ENCODE peak calls at places on chromosomes 5 and 9, in seven cellular contexts. W, M, N, E, L, Y and G are unnamed samples.
A peak's percentile ranks its signal among the peaks of the same experiment; 100 is the strongest.

GRCh38 chr9:120713257-120714087 is 798 bp downstream of the MEGF9 start:
- DNase-seq in E (no peak), M (no peak), N (peak; percentile 63), W (peak; percentile 18), L (no peak), Y (no peak), G (no peak)

GRCh38 chr9:6272229-6272597 is 56.0 kb upstream of the TPD52L3 start:
- DNase-seq in Y (no peak), N (no peak), M (no peak), E (no peak), W (peak; percentile 10), L (peak; percentile 97), G (peak; percentile 70)

GRCh38 chr5:17276445-17276844 is 59.0 kb downstream of the BASP1 start:
- DNase-seq in N (no peak), Y (no peak), W (no peak), M (no peak), E (no peak), L (no peak), G (no peak)

GRCh38 chr5:83911367-83911919 is 190.8 kb upstream of the HAPLN1 start:
- DNase-seq in E (no peak), N (no peak), W (no peak), Y (no peak), L (no peak), M (no peak), G (no peak)

GRCh38 chr9:120640380-120640779 is 60.4 kb upstream of the CDK5RAP2 start:
- DNase-seq in E (no peak), Y (no peak), N (no peak), W (no peak), L (no peak), M (no peak), G (no peak)

GRCh38 chr5:170739446-170739845 is 44.1 kb upstream of the GABRP start:
- DNase-seq in W (no peak), L (no peak), M (no peak), Y (no peak), E (no peak), N (no peak), G (no peak)

GRCh38 chr5:14225173-14225834 is 82.2 kb downstream of the TRIO start:
- DNase-seq in N (no peak), L (no peak), M (no peak), W (no peak), E (no peak), Y (no peak), G (no peak)

GRCh38 chr5:79787448-79787847 is 97.8 kb downstream of the CMYA5 start:
- DNase-seq in E (no peak), M (no peak), L (no peak), W (no peak), N (no peak), Y (no peak), G (no peak)

GRCh38 chr9:81374881-81375280 is 314.5 kb downstream of the TLE1 start:
- DNase-seq in L (peak; percentile 32), N (no peak), W (no peak), M (no peak), E (no peak), Y (peak; percentile 60), G (no peak)

GRCh38 chr5:143398451-143399237 is 4.8 kb downstream of the NR3C1 start:
- DNase-seq in M (no peak), W (no peak), N (no peak), Y (no peak), E (no peak), L (no peak), G (no peak)

DNA sequence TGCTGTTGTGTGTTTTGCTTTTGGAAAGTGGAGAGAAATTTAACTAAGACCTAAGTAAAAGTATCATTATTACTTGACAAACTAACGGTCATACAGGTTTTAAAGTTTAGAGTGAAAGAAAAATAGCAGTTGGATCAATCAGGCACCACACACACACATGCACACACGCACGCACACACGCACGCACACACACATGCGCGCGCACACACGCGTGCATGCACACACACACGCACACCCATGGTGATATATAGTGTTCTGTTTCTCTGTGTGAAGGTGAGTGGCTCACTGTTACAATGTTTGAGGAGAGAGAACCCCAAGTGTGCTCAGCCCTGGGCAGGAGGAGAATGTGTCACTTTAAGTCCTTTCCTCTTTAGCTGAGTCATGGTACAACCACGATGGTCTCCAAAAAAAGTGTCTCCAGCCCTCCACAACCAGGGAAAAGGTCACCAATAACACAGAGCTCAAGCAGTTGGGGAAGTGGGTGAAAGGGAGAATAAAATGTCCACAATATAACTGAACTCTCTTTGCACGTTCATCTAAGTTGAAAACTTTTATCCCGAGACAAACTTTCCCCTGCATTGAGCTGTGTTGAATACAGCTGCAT is 3.2 kb downstream of the ZNF366 start:
- DNase-seq in L (peak; percentile 65), Y (peak; percentile 34), N (no peak), W (no peak), M (no peak), E (no peak), G (no peak)
- H3K4me3 ChIP-seq in L (no peak overlapping the region), Y (no peak overlapping the region), N (no peak overlapping the region), W (no peak overlapping the region), M (no peak overlapping the region), E (no peak overlapping the region), G (no peak overlapping the region)

GRCh38 chr9:123111977-123112869 is 78.8 kb downstream of the GPR21 start:
- DNase-seq in Y (peak; percentile 10), W (peak; percentile 39), N (no peak), E (no peak), M (no peak), L (peak; percentile 18), G (no peak)
- H3K4me3 ChIP-seq in Y (no peak overlapping the region), W (no peak overlapping the region), N (no peak overlapping the region), E (no peak overlapping the region), M (no peak overlapping the region), L (no peak overlapping the region), G (no peak overlapping the region)

GRCh38 chr5:43313854-43314457 is 744 bp upstream of the HMGCS1 start:
- DNase-seq in Y (no peak), M (no peak), L (peak; percentile 62), E (no peak), N (no peak), W (peak; percentile 50), G (no peak)
- H3K4me3 ChIP-seq in Y (no peak overlapping the region), M (peak overlapping the region; percentile 13), L (no peak overlapping the region), E (peak overlapping the region; percentile 79), N (peak overlapping the region; percentile 89), W (peak overlapping the region; percentile 24), G (peak overlapping the region; percentile 85)

DNA sequence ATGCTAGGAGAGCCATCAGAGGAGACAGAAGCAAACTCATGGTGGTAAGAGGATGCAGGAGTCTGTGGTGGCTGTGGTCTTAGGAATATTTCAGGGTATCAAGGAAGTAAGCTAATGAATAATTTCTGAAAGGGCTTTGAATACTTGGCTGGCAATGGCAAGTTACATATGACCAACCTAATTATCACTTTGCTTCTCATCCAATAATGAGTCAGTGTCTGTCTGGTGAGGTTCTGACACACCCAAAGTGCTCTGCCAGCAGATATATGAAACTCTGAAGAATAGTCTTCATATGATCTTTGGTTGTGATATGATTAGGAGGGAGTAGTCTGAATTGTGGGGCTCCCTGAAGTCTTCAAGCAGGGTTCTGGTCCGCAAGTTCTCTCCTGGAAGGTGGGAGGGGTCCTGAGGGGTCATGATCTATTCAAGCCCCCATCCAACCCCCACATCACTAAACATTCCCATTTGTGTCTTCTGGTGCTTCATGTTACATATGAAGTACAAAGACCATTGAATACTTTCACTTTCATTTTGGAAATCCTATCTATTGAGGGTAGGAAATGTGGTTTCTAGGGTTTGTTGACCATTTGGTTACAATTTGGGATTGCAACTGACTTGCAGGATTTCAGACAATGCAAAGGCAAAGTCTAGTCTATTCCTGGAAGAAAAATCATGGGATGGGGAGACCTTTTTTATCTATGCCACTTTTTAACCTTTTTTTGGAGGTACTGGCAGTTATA is 199.9 kb upstream of the CDKN2B start:
- DNase-seq in N (no peak), W (no peak), L (no peak), Y (no peak), M (no peak), E (no peak), G (no peak)
- H3K4me3 ChIP-seq in N (no peak overlapping the region), W (no peak overlapping the region), L (no peak overlapping the region), Y (no peak overlapping the region), M (peak overlapping the region; percentile 26), E (no peak overlapping the region), G (no peak overlapping the region)

DNA sequence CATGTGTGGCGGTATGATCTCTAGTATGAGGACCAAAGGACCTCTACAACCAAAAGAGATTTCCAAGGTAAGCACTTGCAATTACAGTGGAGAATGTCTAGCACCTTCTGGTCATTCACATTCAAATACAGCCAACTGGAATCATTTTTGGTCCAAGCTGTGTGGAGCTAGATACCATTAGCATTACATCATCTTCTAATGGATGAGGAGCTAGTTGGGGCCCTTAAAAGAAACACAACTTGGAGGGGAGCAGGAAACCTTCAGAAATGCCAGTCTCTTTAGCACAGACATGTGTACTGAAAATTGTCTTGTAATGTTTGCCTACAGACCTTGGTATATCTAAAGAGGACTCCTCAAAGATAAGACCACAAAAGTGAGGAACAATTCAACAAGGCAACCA is 244.6 kb downstream of the BNC2 start:
- DNase-seq in N (no peak), W (no peak), E (no peak), M (no peak), L (peak; percentile 57), Y (peak; percentile 69), G (no peak)
- H3K4me3 ChIP-seq in N (no peak overlapping the region), W (no peak overlapping the region), E (no peak overlapping the region), M (no peak overlapping the region), L (no peak overlapping the region), Y (no peak overlapping the region), G (no peak overlapping the region)